ENCODE peak calls at places on chromosomes 4 and X, in four cellular contexts. V is choroid plexus epithelial cell, L is cardiac muscle cell, P is lower leg skin. Y is an unnamed sample.

GRCh38 chr4:33060873-33061542 is 2340.8 kb downstream of the PCDH7 start:
- DNase-seq in V (peak; percentile 73), L (peak; percentile 75), P (no peak), Y (peak; percentile 41)

GRCh38 chr4:108700358-108700757 is 50.0 kb downstream of the OSTC start:
- DNase-seq in V (peak; percentile 49), L (peak; percentile 79), P (no peak), Y (no peak)

GRCh38 chrX:129955682-129956081 is 26.8 kb upstream of the BCORL1 start:
- DNase-seq in V (no peak), L (no peak), P (no peak), Y (no peak)

GRCh38 chrX:52425710-52426245 is 57.0 kb downstream of the XAGE2 start:
- DNase-seq in V (peak; percentile 26), L (peak; percentile 69), P (no peak), Y (no peak)

GRCh38 chr4:187127456-187127855 is 403.8 kb upstream of the FAT1 start:
- DNase-seq in V (no peak), L (no peak), P (no peak), Y (no peak)

GRCh38 chr4:148215202-148215601 is 227.0 kb downstream of the NR3C2 start:
- DNase-seq in V (no peak), L (no peak), P (no peak), Y (no peak)

GRCh38 chr4:107734120-107734519 is 14.1 kb upstream of the PAPSS1 start:
- DNase-seq in V (peak; percentile 35), L (peak; percentile 31), P (no peak), Y (no peak)

GRCh38 chrX:53320543-53321215 is 39.3 kb upstream of the IQSEC2 start:
- DNase-seq in V (no peak), L (no peak), P (no peak), Y (no peak)

GRCh38 chrX:152600853-152601635 is 36.7 kb upstream of the GABRQ start:
- DNase-seq in V (no peak), L (no peak), P (no peak), Y (peak; percentile 56)

GRCh38 chrX:124388562-124388961 is 42.2 kb downstream of the SH2D1A start:
- DNase-seq in V (peak; percentile 63), L (peak; percentile 60), P (no peak), Y (peak; percentile 44)

GRCh38 chrX:12339921-12340320 is 201.6 kb downstream of the FRMPD4 start:
- DNase-seq in V (no peak), L (no peak), P (no peak), Y (no peak)

GRCh38 chr4:85028910-85029309 is 62.4 kb upstream of the WDFY3 start:
- DNase-seq in V (peak; percentile 82), L (peak; percentile 82), P (no peak), Y (no peak)

GRCh38 chrX:107713205-107714195 is 62.1 kb downstream of the TSC22D3 start:
- DNase-seq in V (peak; percentile 36), L (peak; percentile 43), P (peak; percentile 86), Y (no peak)

GRCh38 chrX:102840871-102841705 is 96.0 kb upstream of the RAB40AL start:
- DNase-seq in V (peak; percentile 31), L (peak; percentile 18), P (no peak), Y (no peak)

GRCh38 chrX:11664211-11664888 is 1.4 kb downstream of the ARHGAP6 start:
- DNase-seq in V (peak; percentile 32), L (peak; percentile 21), P (no peak), Y (no peak)

GRCh38 chrX:11449613-11450012 is 156.4 kb downstream of the AMELX start:
- DNase-seq in V (no peak), L (no peak), P (no peak), Y (no peak)

GRCh38 chrX:76555816-76556215 is 128.3 kb downstream of the MAGEE1 start:
- DNase-seq in V (peak; percentile 48), L (peak; percentile 20), P (no peak), Y (no peak)

GRCh38 chr4:168203233-168203911 is 111.0 kb downstream of the ANXA10 start:
- DNase-seq in V (no peak), L (no peak), P (no peak), Y (no peak)

GRCh38 chr4:141427726-141428296 is 207.1 kb downstream of the ZNF330 start:
- DNase-seq in V (no peak), L (no peak), P (no peak), Y (no peak)

GRCh38 chrX:16239211-16239610 is 71.9 kb downstream of the MAGEB17 start:
- DNase-seq in V (peak; percentile 91), L (peak; percentile 57), P (no peak), Y (no peak)

GRCh38 chr4:7415927-7416686 is 18.6 kb downstream of the PSAPL1 start:
- DNase-seq in V (no peak), L (no peak), P (peak; percentile 56), Y (no peak)

GRCh38 chrX:118637997-118638396 is 89.4 kb upstream of the IL13RA1 start:
- DNase-seq in V (peak; percentile 25), L (peak; percentile 17), P (no peak), Y (no peak)

GRCh38 chr4:142095886-142096605 is 459.7 kb downstream of the IL15 start:
- DNase-seq in V (peak; percentile 90), L (peak; percentile 91), P (no peak), Y (no peak)

GRCh38 chr4:143713556-143714289 is 13.2 kb upstream of the FREM3 start:
- DNase-seq in V (no peak), L (no peak), P (no peak), Y (no peak)
- H3K4me3 ChIP-seq in V (no peak overlapping the region), L (no peak overlapping the region), P (no peak overlapping the region), Y (no peak overlapping the region)

DNA sequence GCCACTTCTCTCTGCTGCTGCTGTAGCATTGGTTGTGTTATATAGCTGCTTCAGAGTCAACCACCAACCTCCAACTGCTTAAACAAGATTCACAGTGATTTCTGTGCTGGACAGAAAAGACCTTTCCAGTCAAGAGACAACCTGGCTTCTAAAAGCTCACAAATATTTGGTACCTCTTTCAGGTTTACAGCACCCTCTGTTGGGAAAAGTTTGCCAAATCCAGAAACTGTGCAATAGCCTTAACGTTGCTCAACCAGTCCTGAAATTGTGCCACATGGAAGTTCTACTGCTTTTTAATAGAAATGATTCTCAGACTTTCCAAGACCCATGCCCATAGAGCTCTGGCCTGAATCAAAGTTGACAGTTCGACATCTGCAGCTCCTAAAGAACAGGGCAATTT is 842.1 kb upstream of the HTR2C start:
- DNase-seq in V (peak; percentile 0), L (peak; percentile 68), P (no peak), Y (no peak)
- TF ChIP-seq CTCF in V (no peak), L (peak; percentile 35), P (no peak), Y (no peak)

GRCh38 chr4:88697588-88698329 is at the start of gene NAP1L5:
- DNase-seq in V (peak; percentile 79), L (peak; percentile 85), P (peak; percentile 92), Y (peak; percentile 76)
- H3K4me3 ChIP-seq in V (peak within 1 kb of the TSS; percentile 74), L (peak within 1 kb of the TSS; percentile 44), P (peak within 1 kb of the TSS; percentile 50), Y (peak within 1 kb of the TSS; percentile 70)

DNA sequence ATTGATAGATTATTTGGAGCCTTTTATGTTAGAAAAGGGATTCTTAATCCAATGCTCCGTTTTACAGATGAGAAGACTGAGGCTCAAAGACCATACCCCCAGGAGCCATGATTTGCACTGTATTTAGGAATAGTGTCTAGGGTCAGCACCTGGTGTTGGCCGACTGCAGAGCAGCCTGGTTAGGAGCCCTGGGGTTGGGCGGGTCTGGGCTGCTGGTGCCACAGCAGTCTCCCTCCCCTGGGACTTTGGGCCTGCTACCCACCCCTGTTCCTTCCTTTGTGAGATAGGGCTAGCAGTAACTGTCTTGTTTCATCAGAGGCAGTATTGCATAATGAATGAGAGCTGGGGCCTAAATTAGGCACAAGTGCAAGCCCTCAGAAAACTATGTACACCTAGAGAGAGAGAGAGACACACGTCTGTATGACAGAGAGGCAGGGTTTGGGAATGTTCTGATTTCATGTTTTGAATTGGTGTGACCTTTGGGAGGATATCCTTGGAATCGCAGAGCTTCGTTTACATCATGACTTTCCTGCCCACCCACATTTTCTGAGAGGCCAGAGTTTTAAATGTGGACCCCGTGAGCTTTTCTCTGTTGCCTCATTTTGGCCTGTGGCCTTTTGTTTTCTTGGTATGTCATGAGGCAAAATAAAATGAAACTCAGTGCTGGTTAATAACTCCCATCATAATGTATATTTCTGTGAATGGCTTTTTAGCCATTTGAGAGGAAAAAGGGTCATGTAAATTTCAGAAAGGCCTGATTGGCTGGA is 111.8 kb downstream of the PTTG2 start:
- DNase-seq in V (peak; percentile 65), L (peak; percentile 64), P (no peak), Y (no peak)
- TF ChIP-seq CTCF in V (no peak), L (no peak), P (no peak), Y (no peak)

GRCh38 chr4:37244583-37245390 is at the start of gene NWD2:
- DNase-seq in V (peak; percentile 6), L (peak; percentile 7), P (no peak), Y (no peak)

GRCh38 chr4:37241646-37242045 is 2.9 kb upstream of the NWD2 start:
- DNase-seq in V (no peak), L (no peak), P (no peak), Y (no peak)

GRCh38 chr4:37245391-37245954 is 930 bp downstream of the NWD2 start:
- DNase-seq in V (no peak), L (no peak), P (no peak), Y (no peak)

GRCh38 chr4:37243061-37243460 is 1.5 kb upstream of the NWD2 start:
- DNase-seq in V (no peak), L (no peak), P (no peak), Y (no peak)

DNA sequence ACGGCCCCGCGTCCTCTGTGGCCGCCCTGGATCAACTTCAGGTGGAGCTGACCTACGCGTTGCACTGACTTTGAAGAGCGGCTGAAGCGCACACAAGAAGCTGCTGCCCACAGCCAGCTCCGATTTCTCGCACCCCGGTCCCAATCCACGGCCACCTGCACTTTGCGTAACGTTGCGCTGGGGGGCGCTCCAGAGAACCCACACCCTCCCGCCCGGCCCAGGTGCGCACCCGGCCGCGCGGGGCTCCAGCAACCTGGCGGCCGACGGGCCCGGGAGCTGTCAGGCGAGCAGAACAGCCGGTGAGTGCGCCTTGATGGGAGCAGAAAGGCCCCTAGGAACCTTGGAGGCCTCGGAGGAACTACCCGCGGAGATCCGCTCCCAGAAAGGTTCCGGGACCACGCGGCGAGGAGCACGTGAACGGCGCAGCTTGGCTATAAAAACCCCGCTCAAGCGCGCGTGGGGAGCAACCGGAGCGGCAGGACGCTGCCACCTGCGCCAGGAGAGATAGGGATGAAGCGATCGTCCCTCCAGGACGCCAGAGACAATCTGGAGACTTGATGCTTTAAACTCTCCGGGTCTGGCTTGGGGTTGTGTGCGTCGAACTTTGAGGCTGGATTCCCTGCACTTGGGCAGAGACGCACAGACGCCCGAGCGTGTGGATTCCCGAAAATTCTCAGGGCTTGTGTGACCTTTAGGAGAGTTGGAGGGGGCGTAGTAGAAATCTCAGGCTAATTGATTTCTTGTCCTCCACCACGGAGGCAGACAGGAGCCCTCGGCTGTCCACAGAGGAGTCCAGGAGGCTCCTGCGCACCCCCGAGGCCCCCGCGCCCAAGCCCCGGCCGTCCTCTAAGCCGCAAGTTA is 591 bp upstream of the NWD2 start:
- DNase-seq in V (no peak), L (peak; percentile 1), P (no peak), Y (peak; percentile 45)
- H3K4me3 ChIP-seq in V (no peak overlapping the region), L (peak overlapping the region; percentile 31), P (no peak overlapping the region), Y (peak overlapping the region; percentile 62)

GRCh38 chr4:159389756-159390155 is 286.9 kb downstream of the RAPGEF2 start:
- DNase-seq in V (no peak), L (no peak), P (no peak), Y (no peak)

GRCh38 chr4:159383569-159383934 is 280.7 kb downstream of the RAPGEF2 start:
- DNase-seq in V (no peak), L (no peak), P (no peak), Y (no peak)

GRCh38 chr4:159384017-159384416 is 281.1 kb downstream of the RAPGEF2 start:
- DNase-seq in V (no peak), L (no peak), P (no peak), Y (no peak)

GRCh38 chr4:159384619-159385018 is 281.7 kb downstream of the RAPGEF2 start:
- DNase-seq in V (peak; percentile 37), L (no peak), P (no peak), Y (no peak)

GRCh38 chr4:159386620-159387019 is 283.7 kb downstream of the RAPGEF2 start:
- DNase-seq in V (no peak), L (no peak), P (no peak), Y (no peak)
- TF ChIP-seq CTCF in V (no peak), L (no peak), P (no peak), Y (no peak)

GRCh38 chr4:153345011-153345981 is 808 bp downstream of the MND1 start:
- DNase-seq in V (peak; percentile 55), L (peak; percentile 69), P (no peak), Y (peak; percentile 24)
- H3K4me3 ChIP-seq in V (peak overlapping the region; percentile 74), L (peak overlapping the region; percentile 61), P (peak overlapping the region; percentile 66), Y (peak overlapping the region; percentile 83)

Y was measured in dorsolateral prefrontal cortex.